ENCODE peak calls at places on chromosome 22, in eight cellular contexts. R, J, B, Z, F, O, Q and E are unnamed samples.

GRCh38 chr22:48895831-48896765 is 931.6 kb downstream of the BRD1 start:
- DNase-seq in R (no peak), J (no peak), B (no peak), Z (no peak), F (peak; percentile 24), O (no peak), Q (no peak), E (no peak)

GRCh38 chr22:31901388-31902137 is 42.8 kb upstream of the YWHAH start:
- DNase-seq in R (no peak), J (no peak), B (no peak), Z (no peak), F (no peak), O (no peak), Q (no peak), E (no peak)

GRCh38 chr22:30921108-30921507 is 47.5 kb downstream of the MORC2 start:
- DNase-seq in R (peak; percentile 57), J (no peak), B (no peak), Z (no peak), F (no peak), O (no peak), Q (no peak), E (no peak)

GRCh38 chr22:44364750-44365118 is 52.0 kb upstream of the SHISAL1 start:
- DNase-seq in R (no peak), J (no peak), B (peak; percentile 10), Z (no peak), F (no peak), O (no peak), Q (no peak), E (no peak)

GRCh38 chr22:48744967-48745841 is 1082.5 kb downstream of the BRD1 start:
- DNase-seq in R (no peak), J (no peak), B (no peak), Z (no peak), F (peak; percentile 33), O (no peak), Q (no peak), E (no peak)

GRCh38 chr22:49927483-49928184 is 9.2 kb downstream of the CRELD2 start:
- DNase-seq in R (no peak), J (no peak), B (no peak), Z (no peak), F (no peak), O (no peak), Q (no peak), E (no peak)

GRCh38 chr22:27676545-27677188 is 124.9 kb downstream of the MN1 start:
- DNase-seq in R (no peak), J (no peak), B (no peak), Z (no peak), F (no peak), O (no peak), Q (no peak), E (no peak)

GRCh38 chr22:31080164-31080847 is 812 bp upstream of the SMTN start:
- DNase-seq in R (no peak), J (no peak), B (no peak), Z (no peak), F (no peak), O (no peak), Q (no peak), E (no peak)

GRCh38 chr22:49393526-49393925 is 434.1 kb downstream of the BRD1 start:
- DNase-seq in R (no peak), J (no peak), B (no peak), Z (no peak), F (no peak), O (no peak), Q (no peak), E (no peak)

GRCh38 chr22:39967996-39968968 is 8.1 kb downstream of the TMA7B start:
- DNase-seq in R (no peak), J (no peak), B (no peak), Z (no peak), F (no peak), O (no peak), Q (no peak), E (no peak)

GRCh38 chr22:26894766-26895485 is 237.5 kb downstream of the MIAT start:
- DNase-seq in R (peak; percentile 89), J (peak; percentile 86), B (no peak), Z (peak; percentile 17), F (no peak), O (no peak), Q (peak; percentile 84), E (no peak)

GRCh38 chr22:50531546-50532352 is 1.9 kb upstream of the TYMP start:
- DNase-seq in R (peak; percentile 75), J (peak; percentile 68), B (peak; percentile 70), Z (peak; percentile 84), F (no peak), O (peak; percentile 75), Q (peak; percentile 58), E (no peak)